ENCODE peak calls at places on chromosome 12, in five cellular contexts. One of them, this sample, is unnamed.
A peak's percentile ranks its signal among the peaks of the same experiment; 100 is the strongest.

GRCh38 chr12:95516757-95517156 is 34.5 kb downstream of the USP44 start:
- DNase-seq in sigmoid colon: no peak
- DNase-seq in endothelial cell of umbilical vein: no peak
- DNase-seq in stomach: no peak
- DNase-seq in body of pancreas: no peak
- DNase-seq in this sample: peak; percentile 65

GRCh38 chr12:6426882-6427671 is 17.7 kb upstream of the CD27 start:
- DNase-seq in stomach: peak; percentile 34
- DNase-seq in body of pancreas: no peak
- DNase-seq in endothelial cell of umbilical vein: no peak
- DNase-seq in sigmoid colon: no peak
- DNase-seq in this sample: no peak

GRCh38 chr12:108538796-108539195 is 22.2 kb downstream of the SART3 start:
- DNase-seq in endothelial cell of umbilical vein: no peak
- DNase-seq in body of pancreas: no peak
- DNase-seq in sigmoid colon: no peak
- DNase-seq in stomach: no peak
- DNase-seq in this sample: no peak

GRCh38 chr12:124919646-124920352 is 5.3 kb upstream of the UBC start:
- DNase-seq in stomach: no peak
- DNase-seq in body of pancreas: no peak
- DNase-seq in sigmoid colon: peak; percentile 54
- DNase-seq in endothelial cell of umbilical vein: peak; percentile 43
- DNase-seq in this sample: no peak

GRCh38 chr12:9796916-9797315 is 30.4 kb upstream of the KLRF1 start:
- DNase-seq in endothelial cell of umbilical vein: peak; percentile 26
- DNase-seq in stomach: no peak
- DNase-seq in sigmoid colon: no peak
- DNase-seq in body of pancreas: no peak
- DNase-seq in this sample: no peak

GRCh38 chr12:25500651-25501050 is 52.4 kb downstream of the LMNTD1 start:
- DNase-seq in stomach: no peak
- DNase-seq in sigmoid colon: no peak
- DNase-seq in endothelial cell of umbilical vein: no peak
- DNase-seq in body of pancreas: no peak
- DNase-seq in this sample: no peak

GRCh38 chr12:126112141-126112540 is 1046.9 kb downstream of the AACS start:
- DNase-seq in endothelial cell of umbilical vein: no peak
- DNase-seq in body of pancreas: no peak
- DNase-seq in sigmoid colon: no peak
- DNase-seq in stomach: no peak
- DNase-seq in this sample: no peak

GRCh38 chr12:118190266-118190665 is 54.3 kb downstream of the PEBP1 start:
- DNase-seq in sigmoid colon: no peak
- DNase-seq in stomach: no peak
- DNase-seq in body of pancreas: no peak
- DNase-seq in endothelial cell of umbilical vein: peak; percentile 26
- DNase-seq in this sample: no peak

GRCh38 chr12:105523164-105524057 is 192.9 kb downstream of the C12orf75 start:
- DNase-seq in stomach: no peak
- DNase-seq in endothelial cell of umbilical vein: peak; percentile 18
- DNase-seq in sigmoid colon: peak; percentile 91
- DNase-seq in body of pancreas: peak; percentile 16
- DNase-seq in this sample: no peak

GRCh38 chr12:118307069-118307954 is 65.4 kb downstream of the TAOK3 start:
- DNase-seq in body of pancreas: no peak
- DNase-seq in endothelial cell of umbilical vein: peak; percentile 63
- DNase-seq in sigmoid colon: no peak
- DNase-seq in stomach: no peak
- DNase-seq in this sample: peak; percentile 15

GRCh38 chr12:58363971-58364370 is 422.6 kb downstream of the ATP23 start:
- DNase-seq in sigmoid colon: no peak
- DNase-seq in endothelial cell of umbilical vein: no peak
- DNase-seq in body of pancreas: no peak
- DNase-seq in stomach: no peak
- DNase-seq in this sample: no peak

GRCh38 chr12:6632026-6632978 is 3.5 kb downstream of the LPAR5 start:
- DNase-seq in stomach: no peak
- DNase-seq in endothelial cell of umbilical vein: no peak
- DNase-seq in body of pancreas: no peak
- DNase-seq in sigmoid colon: no peak
- DNase-seq in this sample: no peak

GRCh38 chr12:15278816-15279658 is 43.3 kb upstream of the PTPRO start:
- DNase-seq in stomach: peak; percentile 94
- DNase-seq in endothelial cell of umbilical vein: peak; percentile 49
- DNase-seq in body of pancreas: peak; percentile 52
- DNase-seq in sigmoid colon: peak; percentile 93
- DNase-seq in this sample: no peak

GRCh38 chr12:42744539-42745156 is 155.1 kb upstream of the PRICKLE1 start:
- DNase-seq in body of pancreas: no peak
- DNase-seq in stomach: no peak
- DNase-seq in endothelial cell of umbilical vein: no peak
- DNase-seq in sigmoid colon: no peak
- DNase-seq in this sample: no peak

GRCh38 chr12:5691943-5692342 is 253.1 kb downstream of the ANO2 start:
- DNase-seq in sigmoid colon: no peak
- DNase-seq in body of pancreas: no peak
- DNase-seq in stomach: no peak
- DNase-seq in endothelial cell of umbilical vein: no peak
- DNase-seq in this sample: peak; percentile 10

GRCh38 chr12:51622564-51622963 is 31.5 kb downstream of the SCN8A start:
- DNase-seq in sigmoid colon: no peak
- DNase-seq in body of pancreas: no peak
- DNase-seq in stomach: no peak
- DNase-seq in endothelial cell of umbilical vein: no peak
- DNase-seq in this sample: no peak

GRCh38 chr12:4290011-4290790 is 16.6 kb downstream of the CCND2 start:
- DNase-seq in body of pancreas: no peak
- DNase-seq in stomach: no peak
- DNase-seq in endothelial cell of umbilical vein: no peak
- DNase-seq in sigmoid colon: no peak
- DNase-seq in this sample: no peak

GRCh38 chr12:77830502-77830901 is at the start of gene NAV3:
- DNase-seq in body of pancreas: no peak
- DNase-seq in sigmoid colon: no peak
- DNase-seq in endothelial cell of umbilical vein: peak; percentile 97
- DNase-seq in stomach: no peak
- DNase-seq in this sample: no peak

GRCh38 chr12:57809425-57809824 is 9.1 kb downstream of the AVIL start:
- DNase-seq in stomach: no peak
- DNase-seq in sigmoid colon: no peak
- DNase-seq in body of pancreas: no peak
- DNase-seq in endothelial cell of umbilical vein: no peak
- DNase-seq in this sample: no peak

GRCh38 chr12:51884676-51885229 is 3.1 kb upstream of the ANKRD33 start:
- DNase-seq in sigmoid colon: peak; percentile 52
- DNase-seq in endothelial cell of umbilical vein: peak; percentile 59
- DNase-seq in stomach: no peak
- DNase-seq in body of pancreas: no peak
- DNase-seq in this sample: peak; percentile 80

GRCh38 chr12:108277613-108278012 is 61.5 kb downstream of the CMKLR1 start:
- DNase-seq in body of pancreas: no peak
- DNase-seq in stomach: no peak
- DNase-seq in sigmoid colon: no peak
- DNase-seq in endothelial cell of umbilical vein: no peak
- DNase-seq in this sample: no peak

GRCh38 chr12:20142295-20142694 is 226.0 kb upstream of the PDE3A start:
- DNase-seq in body of pancreas: no peak
- DNase-seq in sigmoid colon: no peak
- DNase-seq in endothelial cell of umbilical vein: no peak
- DNase-seq in stomach: no peak
- DNase-seq in this sample: no peak

GRCh38 chr12:22312336-22312735 is 22.2 kb downstream of the ST8SIA1 start:
- DNase-seq in sigmoid colon: no peak
- DNase-seq in endothelial cell of umbilical vein: no peak
- DNase-seq in stomach: no peak
- DNase-seq in body of pancreas: no peak
- DNase-seq in this sample: no peak

GRCh38 chr12:46523863-46524770 is 151.5 kb upstream of the SLC38A2 start:
- DNase-seq in stomach: no peak
- DNase-seq in body of pancreas: no peak
- DNase-seq in sigmoid colon: no peak
- DNase-seq in endothelial cell of umbilical vein: peak; percentile 83
- DNase-seq in this sample: peak; percentile 16

GRCh38 chr12:74337951-74338350 is 199.7 kb upstream of the ATXN7L3B start:
- DNase-seq in body of pancreas: no peak
- DNase-seq in endothelial cell of umbilical vein: peak; percentile 81
- DNase-seq in stomach: no peak
- DNase-seq in sigmoid colon: no peak
- DNase-seq in this sample: no peak

GRCh38 chr12:121334513-121335343 is 17.5 kb downstream of the ANAPC5 start:
- DNase-seq in stomach: no peak
- DNase-seq in sigmoid colon: no peak
- DNase-seq in body of pancreas: no peak
- DNase-seq in endothelial cell of umbilical vein: peak; percentile 65
- DNase-seq in this sample: peak; percentile 71
- TF ChIP-seq POLR2A in stomach: no peak
- TF ChIP-seq POLR2A in sigmoid colon: no peak
- TF ChIP-seq POLR2A in body of pancreas: no peak
- TF ChIP-seq POLR2A in endothelial cell of umbilical vein: no peak
- TF ChIP-seq POLR2A in this sample: no peak

GRCh38 chr12:132771126-132771838 is 9.7 kb upstream of the ANKLE2 start:
- DNase-seq in endothelial cell of umbilical vein: no peak
- DNase-seq in body of pancreas: no peak
- DNase-seq in stomach: no peak
- DNase-seq in sigmoid colon: no peak
- DNase-seq in this sample: no peak
- TF ChIP-seq POLR2A in endothelial cell of umbilical vein: no peak
- TF ChIP-seq POLR2A in body of pancreas: no peak
- TF ChIP-seq POLR2A in stomach: no peak
- TF ChIP-seq POLR2A in sigmoid colon: no peak
- TF ChIP-seq POLR2A in this sample: no peak

GRCh38 chr12:123388948-123389559 is 5.1 kb downstream of the KMT5A start:
- DNase-seq in sigmoid colon: no peak
- DNase-seq in endothelial cell of umbilical vein: no peak
- DNase-seq in body of pancreas: no peak
- DNase-seq in stomach: no peak
- DNase-seq in this sample: no peak
- TF ChIP-seq POLR2A in sigmoid colon: no peak
- TF ChIP-seq POLR2A in endothelial cell of umbilical vein: peak; percentile 37
- TF ChIP-seq POLR2A in body of pancreas: no peak
- TF ChIP-seq POLR2A in stomach: no peak
- TF ChIP-seq POLR2A in this sample: no peak

GRCh38 chr12:56158029-56158925 is at the start of gene MYL6:
- DNase-seq in stomach: peak; percentile 98
- DNase-seq in endothelial cell of umbilical vein: peak; percentile 96
- DNase-seq in body of pancreas: peak; percentile 97
- DNase-seq in sigmoid colon: peak; percentile 99
- DNase-seq in this sample: peak; percentile 98
- TF ChIP-seq POLR2A in stomach: peak; percentile 99
- TF ChIP-seq POLR2A in endothelial cell of umbilical vein: peak; percentile 99
- TF ChIP-seq POLR2A in body of pancreas: peak; percentile 100
- TF ChIP-seq POLR2A in sigmoid colon: peak; percentile 100
- TF ChIP-seq POLR2A in this sample: peak; percentile 98

GRCh38 chr12:43835264-43835655 is 621 bp upstream of the TMEM117 start:
- DNase-seq in stomach: no peak
- DNase-seq in body of pancreas: no peak
- DNase-seq in sigmoid colon: no peak
- DNase-seq in endothelial cell of umbilical vein: no peak
- DNase-seq in this sample: peak; percentile 64

GRCh38 chr12:43832506-43833168 is 3.2 kb upstream of the TMEM117 start:
- DNase-seq in sigmoid colon: no peak
- DNase-seq in body of pancreas: no peak
- DNase-seq in stomach: no peak
- DNase-seq in endothelial cell of umbilical vein: no peak
- DNase-seq in this sample: no peak

GRCh38 chr12:43840338-43840737 is 4.5 kb downstream of the TMEM117 start:
- DNase-seq in stomach: no peak
- DNase-seq in sigmoid colon: no peak
- DNase-seq in body of pancreas: no peak
- DNase-seq in endothelial cell of umbilical vein: no peak
- DNase-seq in this sample: no peak

GRCh38 chr12:43836455-43836989 is 641 bp downstream of the TMEM117 start:
- DNase-seq in sigmoid colon: no peak
- DNase-seq in endothelial cell of umbilical vein: peak; percentile 49
- DNase-seq in body of pancreas: peak; percentile 22
- DNase-seq in stomach: no peak
- DNase-seq in this sample: peak; percentile 64

GRCh38 chr12:43835656-43836454 is at the start of gene TMEM117:
- DNase-seq in body of pancreas: peak; percentile 77
- DNase-seq in stomach: peak; percentile 70
- DNase-seq in endothelial cell of umbilical vein: peak; percentile 61
- DNase-seq in sigmoid colon: peak; percentile 84
- DNase-seq in this sample: peak; percentile 83
- TF ChIP-seq POLR2A in body of pancreas: peak; percentile 72
- TF ChIP-seq POLR2A in stomach: no peak
- TF ChIP-seq POLR2A in endothelial cell of umbilical vein: peak; percentile 14
- TF ChIP-seq POLR2A in sigmoid colon: no peak
- TF ChIP-seq POLR2A in this sample: peak; percentile 54

DNA sequence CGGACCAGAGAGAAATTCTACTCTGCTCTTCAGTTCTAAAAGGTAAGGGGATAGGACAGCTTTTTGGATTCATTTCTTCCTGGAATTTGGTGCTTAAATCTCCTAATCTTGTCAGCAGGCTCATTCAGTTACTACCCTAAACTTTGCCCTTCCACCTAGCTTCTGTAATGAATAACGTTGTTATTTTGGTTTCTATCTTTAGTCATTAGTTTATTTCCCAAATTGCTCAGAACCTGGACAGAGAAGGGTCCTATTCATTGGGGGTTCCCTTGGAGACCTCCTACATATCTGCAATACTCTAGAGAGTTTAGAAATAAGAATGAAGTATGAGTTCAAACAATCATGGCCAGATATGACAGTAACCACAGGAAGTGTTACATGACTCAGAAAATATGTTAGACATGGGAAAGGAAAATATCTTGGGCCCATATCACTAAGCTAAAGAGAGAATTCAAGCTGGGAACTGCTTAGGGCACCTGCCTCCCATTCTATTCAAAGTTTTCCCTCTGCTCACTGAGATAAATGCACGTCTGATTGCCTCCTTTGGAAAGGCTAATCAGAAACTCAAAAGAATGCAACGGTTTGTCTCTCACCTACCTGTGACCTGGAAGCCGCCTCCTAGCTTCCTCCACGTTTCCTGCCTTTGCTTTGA is 87.9 kb downstream of the GAS2L3 start:
- DNase-seq in body of pancreas: no peak
- DNase-seq in stomach: no peak
- DNase-seq in endothelial cell of umbilical vein: peak; percentile 3
- DNase-seq in sigmoid colon: no peak
- DNase-seq in this sample: no peak
- TF ChIP-seq POLR2A in body of pancreas: no peak
- TF ChIP-seq POLR2A in stomach: no peak
- TF ChIP-seq POLR2A in endothelial cell of umbilical vein: no peak
- TF ChIP-seq POLR2A in sigmoid colon: no peak
- TF ChIP-seq POLR2A in this sample: no peak